ENCODE peak calls at places on chromosome 17, in eight cellular contexts. U is OCI-LY7; M is tibial artery; N is CD8-positive, alpha-beta memory T cell; L is AG10803; A is IMR-90; T is ascending aorta; R is cardiac muscle cell. O is an unnamed sample.
A peak's percentile ranks its signal among the peaks of the same experiment; 100 is the strongest.

GRCh38 chr17:73471924-73472323 is 160.1 kb upstream of the CDC42EP4 start:
- DNase-seq in N (no peak), L (no peak), R (no peak), U (no peak), T (no peak), M (no peak), A (no peak), O (no peak)

GRCh38 chr17:8799001-8799850 is at the start of gene MFSD6L:
- DNase-seq in M (no peak), A (no peak), T (no peak), R (peak; percentile 70), U (no peak), L (no peak), N (no peak), O (no peak)

GRCh38 chr17:73231841-73232586 is 29.7 kb downstream of the CPSF4L start:
- DNase-seq in N (peak; percentile 97), A (peak; percentile 92), L (peak; percentile 91), T (peak; percentile 97), R (peak; percentile 97), M (peak; percentile 97), U (peak; percentile 99), O (peak; percentile 90)

GRCh38 chr17:17134952-17135340 is 71.2 kb downstream of the PLD6 start:
- DNase-seq in U (no peak), L (no peak), T (no peak), N (no peak), A (no peak), R (no peak), M (no peak), O (no peak)

GRCh38 chr17:34413443-34414076 is 50.5 kb upstream of the CCL1 start:
- DNase-seq in U (no peak), N (no peak), A (no peak), R (no peak), M (no peak), T (no peak), L (no peak), O (no peak)

GRCh38 chr17:6163632-6164319 is 93.6 kb downstream of the WSCD1 start:
- DNase-seq in M (no peak), T (no peak), L (peak; percentile 47), R (peak; percentile 15), U (no peak), A (no peak), N (no peak), O (no peak)

GRCh38 chr17:61955621-61956020 is 27.8 kb upstream of the INTS2 start:
- DNase-seq in T (no peak), U (no peak), L (no peak), A (no peak), R (no peak), N (no peak), M (no peak), O (no peak)

GRCh38 chr17:5286846-5287245 is 4.8 kb downstream of the RABEP1 start:
- DNase-seq in A (no peak), M (no peak), R (no peak), N (no peak), U (no peak), L (no peak), T (no peak), O (no peak)

GRCh38 chr17:42038221-42038973 is 12.0 kb downstream of the C17orf113 start:
- DNase-seq in M (no peak), N (no peak), T (no peak), A (no peak), L (no peak), U (no peak), R (no peak), O (no peak)

GRCh38 chr17:81833160-81833920 is at the start of gene MCRIP1:
- DNase-seq in L (peak; percentile 91), N (peak; percentile 95), T (peak; percentile 97), R (peak; percentile 98), A (peak; percentile 91), M (peak; percentile 97), U (peak; percentile 98), O (peak; percentile 79)

GRCh38 chr17:72117470-72117747 is 3.4 kb upstream of the SOX9 start:
- DNase-seq in L (no peak), T (no peak), M (no peak), U (no peak), R (no peak), A (no peak), N (no peak), O (no peak)

GRCh38 chr17:72117748-72118587 is 2.9 kb upstream of the SOX9 start:
- DNase-seq in M (no peak), U (no peak), A (no peak), L (no peak), T (no peak), R (no peak), N (no peak), O (no peak)

GRCh38 chr17:72118588-72119279 is 2.1 kb upstream of the SOX9 start:
- DNase-seq in T (no peak), A (peak; percentile 88), M (peak; percentile 78), U (peak; percentile 54), R (peak; percentile 85), N (no peak), L (peak; percentile 80), O (peak; percentile 37)

GRCh38 chr17:72115789-72116520 is 4.9 kb upstream of the SOX9 start:
- DNase-seq in T (no peak), R (no peak), A (no peak), N (no peak), U (no peak), M (no peak), L (no peak), O (no peak)

GRCh38 chr17:72116692-72117469 is 3.9 kb upstream of the SOX9 start:
- DNase-seq in T (no peak), M (no peak), L (no peak), N (no peak), A (peak; percentile 30), R (peak; percentile 41), U (no peak), O (no peak)
- H3K4me3 ChIP-seq in T (peak overlapping the region; percentile 45), M (peak overlapping the region; percentile 33), L (peak overlapping the region; percentile 61), N (no peak overlapping the region), A (peak overlapping the region; percentile 47), R (peak overlapping the region; percentile 22), U (no peak overlapping the region), O (no peak overlapping the region)

GRCh38 chr17:2395258-2396170 is 5.3 kb downstream of the MNT start:
- DNase-seq in R (peak; percentile 49), T (no peak), L (peak; percentile 57), U (no peak), N (peak; percentile 34), A (peak; percentile 58), M (peak; percentile 82), O (no peak)
- H3K4me3 ChIP-seq in R (no peak overlapping the region), T (peak overlapping the region; percentile 58), L (peak overlapping the region; percentile 62), U (no peak overlapping the region), N (no peak overlapping the region), A (no peak overlapping the region), M (no peak overlapping the region), O (no peak overlapping the region)

GRCh38 chr17:2776589-2777241 is 19.5 kb upstream of the RAP1GAP2 start:
- DNase-seq in M (no peak), L (no peak), T (no peak), N (no peak), U (no peak), A (no peak), R (peak; percentile 62), O (no peak)
- H3K4me3 ChIP-seq in M (no peak overlapping the region), L (no peak overlapping the region), T (no peak overlapping the region), N (no peak overlapping the region), U (no peak overlapping the region), A (no peak overlapping the region), R (peak overlapping the region; percentile 51), O (peak overlapping the region; percentile 65)

DNA sequence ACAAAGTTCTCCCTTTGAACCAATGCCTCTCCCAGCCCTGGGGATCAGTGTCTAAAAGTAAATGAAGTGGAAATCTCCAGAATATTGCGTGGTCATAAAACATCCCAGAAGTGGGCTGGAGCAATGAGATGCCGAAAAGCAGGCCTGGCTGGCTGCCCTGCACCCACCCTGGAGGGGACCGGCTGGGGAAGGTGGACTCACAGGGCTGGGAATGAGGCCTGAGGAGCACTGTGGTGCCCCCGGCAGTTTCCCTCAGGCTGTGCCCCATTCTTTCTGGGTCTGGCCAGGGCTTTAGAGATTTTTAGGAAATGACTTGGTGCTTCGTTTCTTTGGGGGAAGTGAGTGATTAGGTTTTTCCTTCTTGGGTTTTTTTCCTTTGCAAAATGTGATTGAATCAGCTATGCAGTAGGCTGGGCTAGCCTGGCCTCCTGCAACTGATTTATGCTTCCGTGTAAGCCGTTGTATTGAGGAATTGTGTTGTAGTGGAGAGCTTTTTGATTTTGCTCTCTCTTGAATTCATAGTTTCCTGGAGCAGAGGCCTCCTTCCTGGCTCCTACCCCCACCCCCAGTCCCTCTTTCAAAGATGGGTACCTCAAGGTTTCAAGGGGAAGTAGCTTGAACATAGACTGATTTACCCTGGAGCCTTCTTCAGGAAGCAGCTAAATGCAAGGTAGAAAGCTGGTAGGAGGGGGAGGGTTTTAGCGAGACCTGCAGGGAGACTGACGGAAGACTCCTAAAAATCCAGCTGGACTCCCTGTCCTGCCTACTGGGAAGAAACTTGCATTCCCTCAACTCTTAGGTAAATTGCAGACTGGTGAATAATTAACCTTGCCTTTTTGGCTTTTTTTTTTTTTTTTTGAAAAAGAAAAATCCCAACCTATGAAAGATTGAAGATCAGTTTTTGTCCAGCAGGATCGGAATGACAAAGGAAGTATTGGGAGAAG is 170.3 kb downstream of the RAB11FIP4 start:
- DNase-seq in M (no peak), T (peak; percentile 70), U (peak; percentile 47), L (peak; percentile 60), N (no peak), R (no peak), A (peak; percentile 49), O (no peak)
- H3K4me3 ChIP-seq in M (peak overlapping the region; percentile 76), T (peak overlapping the region; percentile 75), U (peak overlapping the region; percentile 20), L (peak overlapping the region; percentile 89), N (no peak overlapping the region), R (no peak overlapping the region), A (peak overlapping the region; percentile 70), O (no peak overlapping the region)

DNA sequence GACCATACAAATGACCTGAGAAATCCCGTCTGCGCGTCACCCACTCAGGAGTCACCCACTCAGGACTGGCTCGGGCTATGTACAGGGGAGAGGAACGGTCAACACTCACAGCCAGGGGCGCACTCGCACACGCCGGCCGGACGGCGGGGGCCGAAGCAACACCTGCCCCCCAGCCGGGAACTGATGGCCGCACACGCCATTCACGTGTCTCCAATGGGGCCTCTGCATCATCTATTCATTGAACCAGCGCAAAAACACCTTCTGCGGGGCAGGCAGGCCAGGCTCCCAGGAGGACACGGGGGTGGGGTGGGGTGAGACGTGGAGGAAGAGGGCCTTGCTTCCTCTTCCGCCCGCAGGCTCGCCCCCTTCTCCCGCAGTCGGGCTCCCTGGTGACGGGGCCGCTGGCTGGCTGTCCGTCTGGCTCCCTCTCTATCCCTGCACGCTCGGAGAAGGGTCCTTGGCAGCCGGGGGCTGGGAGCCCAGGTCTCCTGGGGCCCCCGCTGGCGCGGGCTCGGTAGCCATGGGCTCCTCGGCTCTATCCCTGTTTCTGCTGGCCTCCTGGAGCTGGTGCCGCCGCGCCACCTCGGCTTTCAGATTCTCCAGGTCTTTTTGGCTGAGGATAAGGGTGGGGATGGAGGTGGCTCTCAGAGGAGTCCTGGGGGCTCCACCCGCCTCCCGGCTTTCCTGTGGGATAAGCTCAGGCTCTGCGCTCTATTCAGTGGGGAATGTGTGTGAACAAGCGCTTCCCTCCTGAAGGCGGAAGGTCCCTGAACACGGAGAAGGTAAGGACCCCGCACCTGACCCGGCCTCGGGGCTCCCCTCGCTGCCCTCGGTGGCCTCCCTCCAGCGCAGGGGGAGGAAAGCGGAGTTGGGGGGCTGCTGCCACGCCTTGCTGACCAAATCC is 21.1 kb downstream of the CLUH start:
- DNase-seq in U (no peak), A (no peak), L (no peak), N (peak; percentile 45), T (no peak), R (no peak), M (no peak), O (no peak)
- H3K4me3 ChIP-seq in U (no peak overlapping the region), A (no peak overlapping the region), L (no peak overlapping the region), N (no peak overlapping the region), T (no peak overlapping the region), R (no peak overlapping the region), M (no peak overlapping the region), O (no peak overlapping the region)

O was measured in Jurkat, Clone E6-1.